ENCODE peak calls at places on chromosomes 16 and 17, in six cellular contexts. Q is activated CD4-positive, alpha-beta T cell treated with anti-CD3 and anti-CD28 coated beads, Interleukin-2, amount 50 U/mL, for 48 hours; Y is stimulated activated CD8-positive, alpha-beta memory T cell treated with anti-CD3 and anti-CD28 coated beads, Interleukin-4, amount 100 ng/mL, for 48 hours; Z is HT-29; L is stimulated activated CD4-positive, alpha-beta T cell treated with anti-CD3 and anti-CD28 coated beads, Interleukin-1b, Interleukin-23, amount 100 ng/mL, for 24 hours; J is T follicular helper cell. S is an unnamed sample.

GRCh38 chr17:29857823-29858222 is 72.2 kb downstream of the SSH2 start:
- DNase-seq in Q (no peak), Y (no peak), Z (no peak), L (no peak), J (no peak), S (no peak)

GRCh38 chr17:17691468-17692263 is 10.4 kb downstream of the RAI1 start:
- DNase-seq in Q (no peak), Y (no peak), Z (no peak), L (no peak), J (no peak), S (no peak)

GRCh38 chr17:42548993-42549755 is 3.5 kb upstream of the HSD17B1 start:
- DNase-seq in Q (no peak), Y (no peak), Z (no peak), L (no peak), J (no peak), S (no peak)

GRCh38 chr17:57595426-57595825 is 149.7 kb downstream of the CCDC182 start:
- DNase-seq in Q (no peak), Y (no peak), Z (no peak), L (no peak), J (no peak), S (no peak)

GRCh38 chr17:74852237-74853047 is 7.2 kb downstream of the GRIN2C start:
- DNase-seq in Q (peak), Y (peak), Z (no peak), L (peak), J (peak), S (peak)

GRCh38 chr16:503150-504071 is 24.1 kb upstream of the CAPN15 start:
- DNase-seq in Q (no peak), Y (no peak), Z (no peak), L (no peak), J (no peak), S (no peak)

GRCh38 chr17:15307686-15308085 is 33.7 kb downstream of the TEKT3 start:
- DNase-seq in Q (no peak), Y (no peak), Z (no peak), L (no peak), J (no peak), S (no peak)

GRCh38 chr16:1351582-1352362 is at the start of the genes GNPTG and TSR3:
- DNase-seq in Q (peak), Y (peak), Z (peak), L (peak), J (peak), S (peak)

GRCh38 chr17:17391575-17392370 is 85.0 kb upstream of the MED9 start:
- DNase-seq in Q (peak), Y (peak), Z (peak), L (peak), J (peak), S (no peak)

GRCh38 chr16:54526916-54527315 is 240.3 kb upstream of the IRX3 start:
- DNase-seq in Q (no peak), Y (no peak), Z (no peak), L (no peak), J (no peak), S (no peak)

GRCh38 chr16:89256651-89257254 is 39.2 kb downstream of the ZNF778 start:
- DNase-seq in Q (peak), Y (peak), Z (peak), L (peak), J (peak), S (peak)

GRCh38 chr16:46745594-46745993 is 2.5 kb downstream of the MYLK3 start:
- DNase-seq in Q (no peak), Y (no peak), Z (no peak), L (no peak), J (no peak), S (no peak)

GRCh38 chr16:84227548-84227947 is 12.3 kb downstream of the KCNG4 start:
- DNase-seq in Q (no peak), Y (no peak), Z (no peak), L (no peak), J (no peak), S (no peak)

GRCh38 chr17:45368661-45369060 is 51.8 kb upstream of the MAP3K14 start:
- DNase-seq in Q (no peak), Y (no peak), Z (no peak), L (no peak), J (no peak), S (peak)

GRCh38 chr17:65560628-65561371 is 648 bp downstream of the AXIN2 start:
- DNase-seq in Q (peak), Y (peak), Z (peak), L (peak), J (peak), S (peak)

GRCh38 chr16:60142991-60143705 is 1409.0 kb upstream of the GOT2 start:
- DNase-seq in Q (no peak), Y (no peak), Z (no peak), L (no peak), J (no peak), S (peak)

GRCh38 chr17:40448213-40448638 is 5.0 kb downstream of the IGFBP4 start:
- DNase-seq in Q (no peak), Y (no peak), Z (no peak), L (no peak), J (no peak), S (no peak)

GRCh38 chr17:42061641-42062487 is 11.5 kb upstream of the C17orf113 start:
- DNase-seq in Q (no peak), Y (no peak), Z (no peak), L (no peak), J (no peak), S (no peak)

GRCh38 chr17:76951375-76951905 is 83.2 kb downstream of the MGAT5B start:
- DNase-seq in Q (no peak), Y (no peak), Z (no peak), L (no peak), J (no peak), S (no peak)

GRCh38 chr17:58385359-58385899 is 31.9 kb downstream of the RNF43 start:
- DNase-seq in Q (no peak), Y (no peak), Z (no peak), L (no peak), J (no peak), S (no peak)

GRCh38 chr17:69810326-69811035 is 264.5 kb upstream of the KCNJ16 start:
- DNase-seq in Q (no peak), Y (no peak), Z (no peak), L (no peak), J (no peak), S (peak)

GRCh38 chr17:83041305-83041704 is 38.1 kb upstream of the METRNL start:
- DNase-seq in Q (no peak), Y (no peak), Z (no peak), L (no peak), J (no peak), S (peak)

GRCh38 chr17:70563301-70563820 is 394.0 kb downstream of the KCNJ2 start:
- DNase-seq in Q (no peak), Y (no peak), Z (no peak), L (no peak), J (no peak), S (peak)

GRCh38 chr16:64434526-64435069 is 687.3 kb downstream of the CDH11 start:
- DNase-seq in Q (no peak), Y (no peak), Z (no peak), L (no peak), J (no peak), S (no peak)

GRCh38 chr17:73595931-73596330 is 48.3 kb downstream of the SDK2 start:
- DNase-seq in Q (no peak), Y (no peak), Z (no peak), L (no peak), J (no peak), S (no peak)

GRCh38 chr16:55411231-55411630 is 67.8 kb upstream of the MMP2 start:
- DNase-seq in Q (no peak), Y (no peak), Z (no peak), L (no peak), J (no peak), S (no peak)

S was measured in iris pigment epithelial cell.